ENCODE peak calls at places on chromosome 16, in six cellular contexts. One of them, this sample, is unnamed.

GRCh38 chr16:87469186-87469585 is 23.6 kb downstream of the ZCCHC14 start:
- DNase-seq in GM12892: no peak
- DNase-seq in GM12878: no peak
- DNase-seq in H1: no peak
- DNase-seq in HepG2: no peak
- DNase-seq in K562: no peak
- DNase-seq in this sample: no peak

GRCh38 chr16:59632266-59632855 is 898.2 kb upstream of the GOT2 start:
- DNase-seq in GM12892: no peak
- DNase-seq in GM12878: no peak
- DNase-seq in H1: no peak
- DNase-seq in HepG2: no peak
- DNase-seq in K562: no peak
- DNase-seq in this sample: no peak

GRCh38 chr16:54651851-54652770 is 278.6 kb upstream of the IRX5 start:
- DNase-seq in GM12892: no peak
- DNase-seq in GM12878: no peak
- DNase-seq in H1: no peak
- DNase-seq in HepG2: no peak
- DNase-seq in K562: no peak
- DNase-seq in this sample: no peak

GRCh38 chr16:9258423-9259051 is 167.1 kb downstream of the HAPSTR1 start:
- DNase-seq in GM12892: peak; percentile 37
- DNase-seq in GM12878: no peak
- DNase-seq in H1: peak; percentile 43
- DNase-seq in HepG2: peak; percentile 44
- DNase-seq in K562: peak; percentile 49
- DNase-seq in this sample: peak; percentile 48

GRCh38 chr16:86075488-86075785 is 176.5 kb downstream of the IRF8 start:
- DNase-seq in GM12892: no peak
- DNase-seq in GM12878: no peak
- DNase-seq in H1: no peak
- DNase-seq in HepG2: no peak
- DNase-seq in K562: no peak
- DNase-seq in this sample: no peak

GRCh38 chr16:86917471-86918365 is 339.4 kb downstream of the FOXL1 start:
- DNase-seq in GM12892: no peak
- DNase-seq in GM12878: no peak
- DNase-seq in H1: no peak
- DNase-seq in HepG2: no peak
- DNase-seq in K562: peak; percentile 14
- DNase-seq in this sample: no peak

GRCh38 chr16:86961133-86961720 is 356.0 kb downstream of the C16orf95 start:
- DNase-seq in GM12892: no peak
- DNase-seq in GM12878: no peak
- DNase-seq in H1: no peak
- DNase-seq in HepG2: no peak
- DNase-seq in K562: no peak
- DNase-seq in this sample: no peak

GRCh38 chr16:81657224-81657623 is 121.9 kb upstream of the PLCG2 start:
- DNase-seq in GM12892: peak; percentile 44
- DNase-seq in GM12878: peak; percentile 24
- DNase-seq in H1: no peak
- DNase-seq in HepG2: no peak
- DNase-seq in K562: no peak
- DNase-seq in this sample: no peak

GRCh38 chr16:80121522-80121909 is 419.3 kb upstream of the DYNLRB2 start:
- DNase-seq in GM12892: no peak
- DNase-seq in GM12878: no peak
- DNase-seq in H1: no peak
- DNase-seq in HepG2: no peak
- DNase-seq in K562: no peak
- DNase-seq in this sample: no peak

GRCh38 chr16:72793716-72794115 is 254.2 kb downstream of the ZFHX3 start:
- DNase-seq in GM12892: no peak
- DNase-seq in GM12878: no peak
- DNase-seq in H1: no peak
- DNase-seq in HepG2: no peak
- DNase-seq in K562: no peak
- DNase-seq in this sample: no peak

GRCh38 chr16:15658149-15658548 is 8.1 kb downstream of the NDE1 start:
- DNase-seq in GM12892: no peak
- DNase-seq in GM12878: no peak
- DNase-seq in H1: no peak
- DNase-seq in HepG2: no peak
- DNase-seq in K562: no peak
- DNase-seq in this sample: no peak

GRCh38 chr16:87603684-87604571 is 1.6 kb downstream of the JPH3 start:
- DNase-seq in GM12892: no peak
- DNase-seq in GM12878: no peak
- DNase-seq in H1: no peak
- DNase-seq in HepG2: no peak
- DNase-seq in K562: no peak
- DNase-seq in this sample: no peak

GRCh38 chr16:27436065-27436464 is 34.1 kb downstream of the IL21R start:
- DNase-seq in GM12892: no peak
- DNase-seq in GM12878: no peak
- DNase-seq in H1: no peak
- DNase-seq in HepG2: no peak
- DNase-seq in K562: no peak
- DNase-seq in this sample: no peak

GRCh38 chr16:71628810-71629209 is 2.8 kb downstream of the MARVELD3 start:
- DNase-seq in GM12892: no peak
- DNase-seq in GM12878: no peak
- DNase-seq in H1: no peak
- DNase-seq in HepG2: no peak
- DNase-seq in K562: no peak
- DNase-seq in this sample: no peak

GRCh38 chr16:64880994-64881393 is 240.9 kb downstream of the CDH11 start:
- DNase-seq in GM12892: no peak
- DNase-seq in GM12878: no peak
- DNase-seq in H1: no peak
- DNase-seq in HepG2: no peak
- DNase-seq in K562: no peak
- DNase-seq in this sample: no peak

GRCh38 chr16:21101631-21102420 is 48.8 kb downstream of the DNAH3 start:
- DNase-seq in GM12892: no peak
- DNase-seq in GM12878: no peak
- DNase-seq in H1: no peak
- DNase-seq in HepG2: peak; percentile 43
- DNase-seq in K562: no peak
- DNase-seq in this sample: no peak

GRCh38 chr16:70267516-70267915 is 15.8 kb upstream of the EXOSC6 start:
- DNase-seq in GM12892: no peak
- DNase-seq in GM12878: no peak
- DNase-seq in H1: no peak
- DNase-seq in HepG2: peak; percentile 72
- DNase-seq in K562: peak; percentile 43
- DNase-seq in this sample: no peak

GRCh38 chr16:81937305-81938038 is 73.8 kb downstream of the SDR42E1 start:
- DNase-seq in GM12892: no peak
- DNase-seq in GM12878: no peak
- DNase-seq in H1: no peak
- DNase-seq in HepG2: no peak
- DNase-seq in K562: no peak
- DNase-seq in this sample: no peak

GRCh38 chr16:25092489-25092888 is 19.1 kb upstream of the LCMT1 start:
- DNase-seq in GM12892: no peak
- DNase-seq in GM12878: no peak
- DNase-seq in H1: no peak
- DNase-seq in HepG2: no peak
- DNase-seq in K562: no peak
- DNase-seq in this sample: no peak

GRCh38 chr16:35208001-35208935 is 1748.9 kb downstream of the TP53TG3F start:
- DNase-seq in GM12892: no peak
- DNase-seq in GM12878: no peak
- DNase-seq in H1: no peak
- DNase-seq in HepG2: no peak
- DNase-seq in K562: no peak
- DNase-seq in this sample: no peak

GRCh38 chr16:48829911-48830310 is 219.9 kb upstream of the N4BP1 start:
- DNase-seq in GM12892: no peak
- DNase-seq in GM12878: no peak
- DNase-seq in H1: no peak
- DNase-seq in HepG2: no peak
- DNase-seq in K562: no peak
- DNase-seq in this sample: no peak

GRCh38 chr16:27426423-27427408 is 24.7 kb downstream of the IL21R start:
- DNase-seq in GM12892: no peak
- DNase-seq in GM12878: peak; percentile 93
- DNase-seq in H1: no peak
- DNase-seq in HepG2: peak; percentile 60
- DNase-seq in K562: peak; percentile 31
- DNase-seq in this sample: peak; percentile 57

GRCh38 chr16:52398491-52398960 is 148.4 kb downstream of the TOX3 start:
- DNase-seq in GM12892: no peak
- DNase-seq in GM12878: no peak
- DNase-seq in H1: no peak
- DNase-seq in HepG2: peak; percentile 99
- DNase-seq in K562: no peak
- DNase-seq in this sample: no peak

GRCh38 chr16:49350265-49351103 is 23.1 kb upstream of the C16orf78 start:
- DNase-seq in GM12892: peak; percentile 69
- DNase-seq in GM12878: no peak
- DNase-seq in H1: no peak
- DNase-seq in HepG2: peak; percentile 37
- DNase-seq in K562: peak; percentile 78
- DNase-seq in this sample: peak; percentile 67

GRCh38 chr16:81565633-81566032 is 121.0 kb downstream of the CMIP start:
- DNase-seq in GM12892: no peak
- DNase-seq in GM12878: no peak
- DNase-seq in H1: no peak
- DNase-seq in HepG2: no peak
- DNase-seq in K562: no peak
- DNase-seq in this sample: no peak

GRCh38 chr16:71440669-71441347 is 1.0 kb downstream of the TLE7 start:
- DNase-seq in GM12892: no peak
- DNase-seq in GM12878: no peak
- DNase-seq in H1: peak; percentile 39
- DNase-seq in HepG2: peak; percentile 33
- DNase-seq in K562: peak; percentile 75
- DNase-seq in this sample: peak; percentile 39

GRCh38 chr16:4693296-4693955 is at the start of gene NUDT16L1:
- DNase-seq in GM12892: peak; percentile 99
- DNase-seq in GM12878: peak; percentile 76
- DNase-seq in H1: peak; percentile 81
- DNase-seq in HepG2: peak; percentile 89
- DNase-seq in K562: peak; percentile 98
- DNase-seq in this sample: peak; percentile 100
- TF ChIP-seq POLR2A in GM12892: peak; percentile 96
- TF ChIP-seq POLR2A in GM12878: peak; percentile 98
- TF ChIP-seq POLR2A in H1: no peak
- TF ChIP-seq POLR2A in HepG2: peak; percentile 93
- TF ChIP-seq POLR2A in K562: peak; percentile 75
- TF ChIP-seq POLR2A in this sample: peak; percentile 85

GRCh38 chr16:58198022-58198683 is at the start of gene CSNK2A2:
- DNase-seq in GM12892: peak; percentile 91
- DNase-seq in GM12878: no peak
- DNase-seq in H1: no peak
- DNase-seq in HepG2: peak; percentile 56
- DNase-seq in K562: peak; percentile 96
- DNase-seq in this sample: peak; percentile 93
- TF ChIP-seq TAF1 in GM12892: peak; percentile 15
- TF ChIP-seq TAF1 in GM12878: peak; percentile 43
- TF ChIP-seq TAF1 in H1: peak; percentile 39
- TF ChIP-seq TAF1 in HepG2: peak; percentile 55
- TF ChIP-seq TAF1 in K562: peak; percentile 58
- TF ChIP-seq TAF1 in this sample: no peak

DNA sequence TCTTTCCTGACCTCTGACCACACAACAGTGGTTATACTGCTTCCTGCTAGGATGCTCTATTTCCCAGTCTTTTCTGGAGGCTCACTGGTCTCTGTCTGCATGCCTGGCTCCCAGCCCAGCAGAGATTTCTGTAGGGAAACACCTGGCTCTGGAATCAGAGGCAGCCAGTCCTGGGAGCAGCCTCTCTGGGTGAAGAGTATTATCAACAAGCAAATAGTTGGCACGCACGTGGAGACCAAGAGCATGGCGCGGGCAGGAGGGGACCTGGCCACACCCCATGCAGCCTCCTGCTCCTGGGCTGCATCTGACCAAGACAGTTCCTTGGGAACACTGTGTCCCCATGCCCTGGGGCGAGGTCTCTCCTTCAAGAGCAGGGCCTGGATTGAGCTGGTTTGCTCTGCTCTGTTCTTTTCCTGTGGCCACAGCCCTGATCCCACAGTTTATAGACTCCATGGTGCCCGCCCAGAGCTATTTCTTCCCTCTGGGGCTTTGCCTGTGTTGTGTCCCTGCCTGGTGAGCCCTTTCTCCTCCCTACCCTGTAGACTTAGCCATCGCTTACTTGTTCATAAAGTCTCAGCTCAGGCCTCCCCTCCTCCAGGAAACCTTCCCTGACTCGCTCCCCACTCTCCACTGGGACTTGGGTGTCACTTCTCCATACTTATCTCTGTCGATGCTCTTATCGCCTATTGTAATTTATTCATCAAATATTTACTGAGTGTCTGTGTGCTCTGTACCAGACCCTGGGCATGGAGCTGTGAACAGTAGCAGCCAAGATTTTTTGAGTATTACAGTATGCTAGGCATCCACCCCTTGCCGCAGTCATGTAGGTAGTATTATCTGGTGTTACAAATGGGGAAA is 60.6 kb downstream of the SCNN1B start:
- DNase-seq in GM12892: no peak
- DNase-seq in GM12878: no peak
- DNase-seq in H1: no peak
- DNase-seq in HepG2: no peak
- DNase-seq in K562: no peak
- DNase-seq in this sample: no peak
- TF ChIP-seq POLR2AphosphoS5 in GM12892: no peak
- TF ChIP-seq POLR2AphosphoS5 in GM12878: no peak
- TF ChIP-seq POLR2AphosphoS5 in H1: no peak
- TF ChIP-seq POLR2AphosphoS5 in HepG2: no peak
- TF ChIP-seq POLR2AphosphoS5 in K562: no peak
- TF ChIP-seq POLR2AphosphoS5 in this sample: no peak

DNA sequence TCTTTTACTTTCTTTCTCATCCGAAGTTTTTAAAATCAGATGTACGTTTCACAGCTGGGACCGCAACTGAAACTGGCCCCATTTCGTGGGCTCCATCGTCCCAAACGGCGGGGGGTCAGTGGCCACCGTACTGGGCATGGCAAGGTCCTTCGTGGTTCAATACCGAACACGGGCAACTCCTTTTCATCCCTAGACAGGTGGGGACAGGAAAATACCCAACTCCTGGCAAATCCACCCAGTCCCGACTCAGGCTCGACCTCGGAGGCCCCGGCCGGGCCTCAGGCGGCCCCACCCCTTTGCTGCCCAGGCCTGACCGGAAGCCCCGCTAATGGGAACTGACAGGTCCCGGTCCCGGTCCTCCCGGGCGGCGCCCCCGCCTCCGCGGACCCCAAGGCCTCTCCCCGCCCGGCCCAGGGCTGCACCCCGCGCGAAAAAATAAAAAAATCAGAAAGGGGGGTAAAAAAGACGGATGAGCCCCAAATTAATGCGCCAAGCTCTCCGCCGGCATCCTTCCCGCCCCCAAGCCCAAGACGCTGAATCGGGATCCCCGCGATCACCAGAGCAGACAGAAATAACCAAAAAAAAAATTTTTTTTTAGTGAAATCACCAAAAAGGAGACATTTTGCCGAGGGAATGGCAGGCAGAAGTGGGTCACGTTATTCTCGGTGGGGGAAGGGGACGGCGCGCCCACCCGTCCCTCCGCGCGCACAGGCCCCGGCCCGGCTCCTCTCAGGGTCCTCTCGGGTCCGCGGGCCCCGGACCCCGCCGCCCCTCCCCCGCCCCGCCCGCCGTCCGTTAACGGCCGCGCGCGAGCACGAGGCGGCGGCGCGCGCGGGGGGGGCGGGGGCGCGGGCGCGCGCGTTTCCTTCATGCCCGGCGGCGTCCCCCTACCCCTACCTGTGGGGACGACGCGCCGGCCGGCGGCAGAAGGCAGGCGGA is 562 bp downstream of the ZC3H7A start:
- DNase-seq in GM12892: no peak
- DNase-seq in GM12878: no peak
- DNase-seq in H1: no peak
- DNase-seq in HepG2: peak; percentile 60
- DNase-seq in K562: peak; percentile 69
- DNase-seq in this sample: no peak
- TF ChIP-seq POLR2A in GM12892: no peak
- TF ChIP-seq POLR2A in GM12878: no peak
- TF ChIP-seq POLR2A in H1: no peak
- TF ChIP-seq POLR2A in HepG2: peak; percentile 47
- TF ChIP-seq POLR2A in K562: peak; percentile 36
- TF ChIP-seq POLR2A in this sample: no peak